ENCODE peak calls at places on chromosomes 5 and 9, in ten cellular contexts. C is cardiac muscle cell; F is hepatocyte; Y is tibial artery; H is body of pancreas; K is heart left ventricle; I is transverse colon; T is CD8-positive, alpha-beta memory T cell; A is stomach; J is lower lobe of right lung. O is an unnamed sample.

GRCh38 chr9:14057347-14058077 is 256.4 kb downstream of the NFIB start:
- DNase-seq in C (peak; percentile 40), F (no peak), Y (no peak), H (no peak), K (no peak), I (no peak), T (no peak), A (no peak), J (no peak), O (peak; percentile 77)

GRCh38 chr5:139021346-139021745 is 146.2 kb upstream of the LRRTM2 start:
- DNase-seq in C (no peak), F (no peak), Y (no peak), H (no peak), K (no peak), I (no peak), T (no peak), A (no peak), J (no peak), O (no peak)

GRCh38 chr5:136028090-136028489 is 698 bp upstream of the TGFBI start:
- DNase-seq in C (no peak), F (no peak), Y (no peak), H (no peak), K (no peak), I (no peak), T (no peak), A (no peak), J (no peak), O (no peak)

GRCh38 chr5:86981898-86982297 is 285.8 kb upstream of the RASA1 start:
- DNase-seq in C (no peak), F (no peak), Y (no peak), H (no peak), K (no peak), I (no peak), T (no peak), A (no peak), J (no peak), O (no peak)

GRCh38 chr5:40828690-40829661 is 6.0 kb downstream of the RPL37 start:
- DNase-seq in C (no peak), F (no peak), Y (no peak), H (no peak), K (no peak), I (no peak), T (no peak), A (no peak), J (no peak), O (no peak)

GRCh38 chr9:97403746-97404316 is 8.1 kb upstream of the TDRD7 start:
- DNase-seq in C (no peak), F (no peak), Y (no peak), H (no peak), K (no peak), I (no peak), T (no peak), A (no peak), J (no peak), O (no peak)

GRCh38 chr5:73295447-73295846 is 122.5 kb downstream of the TMEM174 start:
- DNase-seq in C (no peak), F (no peak), Y (no peak), H (no peak), K (no peak), I (no peak), T (no peak), A (no peak), J (no peak), O (no peak)

GRCh38 chr5:78899922-78900362 is 85.2 kb downstream of the ARSB start:
- DNase-seq in C (peak; percentile 77), F (peak; percentile 28), Y (no peak), H (peak; percentile 75), K (no peak), I (peak; percentile 61), T (no peak), A (peak; percentile 73), J (peak; percentile 50), O (peak; percentile 65)

GRCh38 chr9:14089051-14089798 is 224.7 kb downstream of the NFIB start:
- DNase-seq in C (peak; percentile 46), F (no peak), Y (no peak), H (no peak), K (no peak), I (no peak), T (no peak), A (no peak), J (no peak), O (no peak)

GRCh38 chr9:113599647-113600476 is 136.3 kb downstream of the RGS3 start:
- DNase-seq in C (peak; percentile 78), F (peak; percentile 53), Y (peak; percentile 83), H (no peak), K (peak; percentile 71), I (no peak), T (no peak), A (no peak), J (peak; percentile 40), O (no peak)

GRCh38 chr5:64569880-64570279 is 64.1 kb downstream of the RGS7BP start:
- DNase-seq in C (no peak), F (no peak), Y (no peak), H (no peak), K (no peak), I (no peak), T (no peak), A (no peak), J (no peak), O (no peak)

DNA sequence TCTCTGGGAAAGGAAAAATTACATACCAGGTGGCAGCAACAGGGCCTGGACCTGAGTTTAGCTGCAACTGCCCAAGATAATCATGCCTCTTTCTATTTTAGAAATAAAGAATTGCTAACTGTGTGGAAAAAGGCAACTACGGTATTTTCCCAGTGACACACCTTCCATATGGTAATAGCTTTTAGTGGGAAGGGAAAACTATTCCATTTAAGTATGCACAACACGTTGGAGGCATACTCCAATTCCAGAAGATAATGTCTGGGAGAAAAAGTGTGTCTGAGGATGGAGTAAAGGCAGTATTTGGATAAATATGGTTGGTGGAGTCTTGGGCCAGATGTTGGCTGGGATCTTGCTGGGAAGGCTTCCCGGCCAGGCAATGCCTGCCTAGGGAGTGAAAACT is 40.7 kb downstream of the SH3PXD2B start:
- DNase-seq in C (peak; percentile 14), F (no peak), Y (no peak), H (no peak), K (no peak), I (no peak), T (no peak), A (no peak), J (no peak), O (no peak)
- H3K4me3 ChIP-seq in C (no peak overlapping the region), F (no peak overlapping the region), Y (no peak overlapping the region), H (no peak overlapping the region), K (no peak overlapping the region), I (no peak overlapping the region), T (no peak overlapping the region), A (no peak overlapping the region), J (no peak overlapping the region), O (no peak overlapping the region)

GRCh38 chr9:95217936-95218335 is 99.6 kb downstream of the FANCC start:
- DNase-seq in C (no peak), F (no peak), Y (no peak), H (no peak), K (no peak), I (no peak), T (no peak), A (no peak), J (no peak), O (no peak)
- H3K4me3 ChIP-seq in C (no peak overlapping the region), F (no peak overlapping the region), Y (no peak overlapping the region), H (no peak overlapping the region), K (no peak overlapping the region), I (no peak overlapping the region), T (no peak overlapping the region), A (no peak overlapping the region), J (no peak overlapping the region), O (no peak overlapping the region)

DNA sequence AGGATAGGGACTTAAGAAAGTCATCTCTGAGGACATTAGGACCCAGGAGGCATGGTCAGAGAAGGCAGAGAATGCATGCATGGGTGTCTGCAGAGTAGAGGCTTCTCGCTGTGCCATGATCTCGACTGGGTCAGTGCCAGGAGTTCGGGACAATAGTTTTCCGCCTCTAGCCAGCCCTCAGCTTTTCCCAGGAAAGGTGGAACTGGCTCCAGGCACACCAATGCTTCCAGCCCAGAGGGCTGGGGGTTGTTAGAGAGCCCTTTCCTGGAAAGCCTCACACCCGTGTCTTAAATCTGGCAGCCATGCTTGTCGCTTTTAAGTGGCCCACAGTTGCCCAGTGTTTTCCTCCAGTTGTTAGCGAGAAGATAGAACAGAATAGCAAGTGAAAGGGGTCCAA is 1111.3 kb downstream of the TAF11L14 start:
- DNase-seq in C (no peak), F (no peak), Y (no peak), H (no peak), K (peak; percentile 37), I (peak; percentile 18), T (peak; percentile 8), A (no peak), J (no peak), O (no peak)
- H3K4me3 ChIP-seq in C (no peak overlapping the region), F (no peak overlapping the region), Y (peak overlapping the region; percentile 43), H (no peak overlapping the region), K (peak overlapping the region; percentile 63), I (peak overlapping the region; percentile 60), T (peak overlapping the region; percentile 77), A (peak overlapping the region; percentile 48), J (peak overlapping the region; percentile 59), O (no peak overlapping the region)

GRCh38 chr5:32506251-32506661 is 61.7 kb upstream of the ZFR start:
- DNase-seq in C (peak; percentile 47), F (no peak), Y (no peak), H (no peak), K (peak; percentile 23), I (no peak), T (no peak), A (no peak), J (no peak), O (no peak)
- H3K4me3 ChIP-seq in C (no peak overlapping the region), F (no peak overlapping the region), Y (no peak overlapping the region), H (no peak overlapping the region), K (no peak overlapping the region), I (no peak overlapping the region), T (no peak overlapping the region), A (no peak overlapping the region), J (no peak overlapping the region), O (no peak overlapping the region)

GRCh38 chr5:142119051-142119625 is 10.6 kb downstream of the NDFIP1 start:
- DNase-seq in C (peak; percentile 41), F (no peak), Y (no peak), H (no peak), K (no peak), I (no peak), T (no peak), A (no peak), J (no peak), O (no peak)
- H3K4me3 ChIP-seq in C (no peak overlapping the region), F (no peak overlapping the region), Y (no peak overlapping the region), H (no peak overlapping the region), K (no peak overlapping the region), I (no peak overlapping the region), T (no peak overlapping the region), A (no peak overlapping the region), J (no peak overlapping the region), O (no peak overlapping the region)

GRCh38 chr5:147782053-147783028 is at the start of gene JAKMIP2:
- DNase-seq in C (peak; percentile 76), F (peak; percentile 91), Y (peak; percentile 64), H (peak; percentile 54), K (peak; percentile 68), I (peak; percentile 42), T (peak; percentile 62), A (peak; percentile 45), J (peak; percentile 74), O (peak; percentile 100)
- H3K4me3 ChIP-seq in C (peak within 1 kb of the TSS; percentile 62), F (peak within 1 kb of the TSS; percentile 31), Y (peak within 1 kb of the TSS; percentile 19), H (no peak within 1 kb of the TSS), K (peak within 1 kb of the TSS; percentile 10), I (peak within 1 kb of the TSS; percentile 24), T (peak within 1 kb of the TSS; percentile 76), A (peak within 1 kb of the TSS; percentile 46), J (peak within 1 kb of the TSS; percentile 37), O (peak within 1 kb of the TSS; percentile 91)

DNA sequence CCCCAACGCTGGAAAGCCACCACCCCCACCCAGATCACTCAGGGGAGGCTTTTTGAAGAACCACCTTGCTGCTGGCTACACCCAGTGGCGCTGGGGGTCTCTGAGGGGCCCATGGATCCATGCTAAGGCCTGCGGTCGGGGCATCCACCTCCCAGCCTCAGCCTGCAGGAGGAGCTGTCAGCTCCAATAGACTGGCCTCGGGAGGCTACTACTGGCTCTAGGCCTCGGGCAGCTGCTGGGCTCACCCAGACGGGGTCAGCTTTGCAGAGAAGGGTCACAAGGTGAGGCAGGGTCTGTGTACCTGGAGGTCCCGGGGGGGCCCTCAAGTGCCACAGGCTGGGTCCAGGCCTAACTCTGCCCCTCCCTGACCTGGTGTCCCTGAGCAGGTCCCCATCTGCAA is 193.7 kb downstream of the OLFM1 start:
- DNase-seq in C (no peak), F (no peak), Y (no peak), H (no peak), K (no peak), I (no peak), T (no peak), A (no peak), J (no peak), O (no peak)
- H3K4me3 ChIP-seq in C (no peak overlapping the region), F (no peak overlapping the region), Y (no peak overlapping the region), H (no peak overlapping the region), K (no peak overlapping the region), I (no peak overlapping the region), T (no peak overlapping the region), A (no peak overlapping the region), J (no peak overlapping the region), O (no peak overlapping the region)

O was measured in BE2C.